ENCODE peak calls at places on chromosomes 1 and 21, in ten cellular contexts. One of them, this sample, is unnamed.

GRCh38 chr1:234724517-234725176 is 114.7 kb upstream of the IRF2BP2 start:
- DNase-seq in esophagus squamous epithelium: no peak
- DNase-seq in esophagus muscularis mucosa: peak
- DNase-seq in IMR-90: no peak
- DNase-seq in right lobe of liver: peak
- DNase-seq in gastrocnemius medialis: peak
- DNase-seq in ovary: peak
- DNase-seq in stomach: peak
- DNase-seq in A549: peak
- DNase-seq in GM12878: no peak
- DNase-seq in this sample: peak

GRCh38 chr21:43921979-43922945 is 57.2 kb downstream of the AGPAT3 start:
- DNase-seq in esophagus squamous epithelium: no peak
- DNase-seq in gastrocnemius medialis: no peak
- DNase-seq in GM12878: peak
- DNase-seq in stomach: no peak
- DNase-seq in right lobe of liver: peak
- DNase-seq in IMR-90: peak
- DNase-seq in ovary: peak
- DNase-seq in esophagus muscularis mucosa: no peak
- DNase-seq in A549: no peak
- DNase-seq in this sample: no peak

GRCh38 chr1:17547271-17547670 is 7.8 kb downstream of the ARHGEF10L start:
- DNase-seq in stomach: no peak
- DNase-seq in esophagus muscularis mucosa: no peak
- DNase-seq in IMR-90: no peak
- DNase-seq in GM12878: no peak
- DNase-seq in A549: no peak
- DNase-seq in gastrocnemius medialis: no peak
- DNase-seq in ovary: no peak
- DNase-seq in right lobe of liver: no peak
- DNase-seq in esophagus squamous epithelium: no peak
- DNase-seq in this sample: no peak

GRCh38 chr1:240192851-240193250 is 101.2 kb downstream of the FMN2 start:
- DNase-seq in esophagus squamous epithelium: no peak
- DNase-seq in ovary: no peak
- DNase-seq in GM12878: no peak
- DNase-seq in stomach: no peak
- DNase-seq in gastrocnemius medialis: no peak
- DNase-seq in right lobe of liver: no peak
- DNase-seq in IMR-90: no peak
- DNase-seq in A549: no peak
- DNase-seq in esophagus muscularis mucosa: no peak
- DNase-seq in this sample: no peak

GRCh38 chr1:23196627-23197328 is 20.5 kb downstream of the HTR1D start:
- DNase-seq in gastrocnemius medialis: no peak
- DNase-seq in stomach: no peak
- DNase-seq in GM12878: no peak
- DNase-seq in IMR-90: peak
- DNase-seq in right lobe of liver: no peak
- DNase-seq in esophagus muscularis mucosa: no peak
- DNase-seq in A549: peak
- DNase-seq in esophagus squamous epithelium: no peak
- DNase-seq in ovary: no peak
- DNase-seq in this sample: no peak

GRCh38 chr1:237492359-237492758 is 398.4 kb downstream of the ZP4 start:
- DNase-seq in IMR-90: no peak
- DNase-seq in esophagus muscularis mucosa: no peak
- DNase-seq in stomach: no peak
- DNase-seq in right lobe of liver: no peak
- DNase-seq in A549: no peak
- DNase-seq in esophagus squamous epithelium: no peak
- DNase-seq in gastrocnemius medialis: no peak
- DNase-seq in ovary: no peak
- DNase-seq in GM12878: no peak
- DNase-seq in this sample: no peak

GRCh38 chr1:226643167-226643566 is 94.6 kb downstream of the STUM start:
- DNase-seq in IMR-90: peak
- DNase-seq in A549: no peak
- DNase-seq in esophagus squamous epithelium: no peak
- DNase-seq in esophagus muscularis mucosa: no peak
- DNase-seq in GM12878: peak
- DNase-seq in gastrocnemius medialis: no peak
- DNase-seq in ovary: peak
- DNase-seq in right lobe of liver: peak
- DNase-seq in stomach: no peak
- DNase-seq in this sample: peak

GRCh38 chr1:186873687-186874086 is 44.9 kb downstream of the PLA2G4A start:
- DNase-seq in IMR-90: no peak
- DNase-seq in stomach: no peak
- DNase-seq in right lobe of liver: no peak
- DNase-seq in GM12878: no peak
- DNase-seq in esophagus muscularis mucosa: no peak
- DNase-seq in ovary: no peak
- DNase-seq in A549: no peak
- DNase-seq in gastrocnemius medialis: no peak
- DNase-seq in esophagus squamous epithelium: no peak
- DNase-seq in this sample: no peak

GRCh38 chr1:214520544-214521165 is 30.7 kb downstream of the PTPN14 start:
- DNase-seq in GM12878: no peak
- DNase-seq in esophagus muscularis mucosa: peak
- DNase-seq in stomach: no peak
- DNase-seq in IMR-90: no peak
- DNase-seq in esophagus squamous epithelium: no peak
- DNase-seq in A549: no peak
- DNase-seq in gastrocnemius medialis: no peak
- DNase-seq in ovary: no peak
- DNase-seq in right lobe of liver: no peak
- DNase-seq in this sample: no peak

GRCh38 chr21:39705849-39706248 is 39.1 kb upstream of the IGSF5 start:
- DNase-seq in ovary: no peak
- DNase-seq in right lobe of liver: no peak
- DNase-seq in stomach: no peak
- DNase-seq in A549: no peak
- DNase-seq in GM12878: no peak
- DNase-seq in IMR-90: peak
- DNase-seq in esophagus muscularis mucosa: peak
- DNase-seq in gastrocnemius medialis: no peak
- DNase-seq in esophagus squamous epithelium: no peak
- DNase-seq in this sample: no peak

GRCh38 chr1:206455320-206455680 is 15.0 kb upstream of the IKBKE start:
- DNase-seq in gastrocnemius medialis: no peak
- DNase-seq in GM12878: no peak
- DNase-seq in right lobe of liver: no peak
- DNase-seq in stomach: no peak
- DNase-seq in esophagus muscularis mucosa: no peak
- DNase-seq in A549: no peak
- DNase-seq in ovary: no peak
- DNase-seq in IMR-90: no peak
- DNase-seq in esophagus squamous epithelium: no peak
- DNase-seq in this sample: no peak
- H3K27ac ChIP-seq in gastrocnemius medialis: no peak
- H3K27ac ChIP-seq in GM12878: no peak
- H3K27ac ChIP-seq in right lobe of liver: no peak
- H3K27ac ChIP-seq in stomach: no peak
- H3K27ac ChIP-seq in esophagus muscularis mucosa: no peak
- H3K27ac ChIP-seq in A549: no peak
- H3K27ac ChIP-seq in ovary: no peak
- H3K27ac ChIP-seq in IMR-90: no peak
- H3K27ac ChIP-seq in esophagus squamous epithelium: no peak
- H3K27ac ChIP-seq in this sample: no peak

GRCh38 chr1:150213170-150214098 is 22.5 kb downstream of the ANP32E start:
- DNase-seq in esophagus squamous epithelium: peak
- DNase-seq in esophagus muscularis mucosa: peak
- DNase-seq in ovary: peak
- DNase-seq in gastrocnemius medialis: peak
- DNase-seq in IMR-90: peak
- DNase-seq in stomach: peak
- DNase-seq in right lobe of liver: peak
- DNase-seq in A549: peak
- DNase-seq in GM12878: peak
- DNase-seq in this sample: peak
- TF ChIP-seq POLR2A in esophagus squamous epithelium: no peak
- TF ChIP-seq POLR2A in esophagus muscularis mucosa: no peak
- TF ChIP-seq POLR2A in ovary: peak
- TF ChIP-seq POLR2A in gastrocnemius medialis: peak
- TF ChIP-seq POLR2A in IMR-90: peak
- TF ChIP-seq POLR2A in stomach: no peak
- TF ChIP-seq POLR2A in right lobe of liver: peak
- TF ChIP-seq POLR2A in A549: peak
- TF ChIP-seq POLR2A in GM12878: no peak
- TF ChIP-seq POLR2A in this sample: no peak

DNA sequence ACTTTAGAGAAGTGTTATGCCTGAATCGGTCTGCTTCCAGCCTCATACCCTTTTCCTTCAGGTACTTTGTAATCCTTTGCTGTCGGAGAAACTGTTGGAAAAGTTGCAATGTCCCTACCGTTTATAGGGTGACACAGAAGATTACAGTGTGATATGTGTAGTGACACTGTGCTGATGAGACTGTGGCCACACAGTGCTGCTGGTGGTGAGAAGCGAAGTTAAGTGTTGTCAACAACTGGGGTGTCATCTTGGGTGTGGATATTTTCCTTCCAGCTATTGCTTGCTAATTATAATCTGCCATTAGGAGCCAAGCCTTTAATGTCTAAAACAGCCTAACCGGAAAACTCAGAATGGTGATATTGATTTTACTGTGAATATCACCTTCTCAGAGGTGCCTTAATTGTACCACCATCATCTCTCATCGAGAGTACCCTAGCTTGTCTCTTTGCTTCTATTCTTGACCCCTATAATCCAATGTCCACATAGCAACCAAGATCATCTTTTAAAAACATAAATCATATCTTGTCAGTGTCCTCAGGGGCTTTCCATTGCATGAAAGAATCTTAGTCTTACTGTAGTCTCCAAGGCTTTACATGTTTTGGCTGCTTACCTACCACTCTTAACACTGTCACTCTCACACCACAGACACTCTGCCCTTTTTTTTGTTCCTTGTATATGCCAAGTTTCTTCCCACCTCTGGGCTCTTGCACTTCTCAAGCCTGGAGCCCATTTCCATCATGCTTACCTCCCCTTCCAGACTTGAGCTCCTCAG is 89.4 kb upstream of the PGD start:
- DNase-seq in gastrocnemius medialis: no peak
- DNase-seq in right lobe of liver: no peak
- DNase-seq in ovary: no peak
- DNase-seq in GM12878: no peak
- DNase-seq in IMR-90: no peak
- DNase-seq in A549: no peak
- DNase-seq in stomach: no peak
- DNase-seq in esophagus squamous epithelium: no peak
- DNase-seq in esophagus muscularis mucosa: no peak
- DNase-seq in this sample: no peak
- H3K27ac ChIP-seq in gastrocnemius medialis: peak
- H3K27ac ChIP-seq in right lobe of liver: no peak
- H3K27ac ChIP-seq in ovary: no peak
- H3K27ac ChIP-seq in GM12878: no peak
- H3K27ac ChIP-seq in IMR-90: no peak
- H3K27ac ChIP-seq in A549: no peak
- H3K27ac ChIP-seq in stomach: no peak
- H3K27ac ChIP-seq in esophagus squamous epithelium: no peak
- H3K27ac ChIP-seq in esophagus muscularis mucosa: no peak
- H3K27ac ChIP-seq in this sample: no peak

GRCh38 chr1:40041466-40041838 is 923 bp downstream of the CAP1 start:
- DNase-seq in esophagus squamous epithelium: no peak
- DNase-seq in right lobe of liver: no peak
- DNase-seq in ovary: no peak
- DNase-seq in esophagus muscularis mucosa: no peak
- DNase-seq in stomach: no peak
- DNase-seq in GM12878: no peak
- DNase-seq in A549: no peak
- DNase-seq in gastrocnemius medialis: no peak
- DNase-seq in IMR-90: no peak
- DNase-seq in this sample: no peak

GRCh38 chr1:40039245-40039756 is 1.2 kb upstream of the CAP1 start:
- DNase-seq in IMR-90: peak
- DNase-seq in right lobe of liver: no peak
- DNase-seq in esophagus muscularis mucosa: no peak
- DNase-seq in esophagus squamous epithelium: no peak
- DNase-seq in stomach: no peak
- DNase-seq in gastrocnemius medialis: no peak
- DNase-seq in ovary: no peak
- DNase-seq in A549: no peak
- DNase-seq in GM12878: no peak
- DNase-seq in this sample: peak

GRCh38 chr1:40039757-40040510 is 595 bp upstream of the CAP1 start:
- DNase-seq in stomach: peak
- DNase-seq in ovary: peak
- DNase-seq in IMR-90: peak
- DNase-seq in esophagus muscularis mucosa: peak
- DNase-seq in A549: peak
- DNase-seq in right lobe of liver: peak
- DNase-seq in gastrocnemius medialis: peak
- DNase-seq in GM12878: peak
- DNase-seq in esophagus squamous epithelium: peak
- DNase-seq in this sample: peak

GRCh38 chr1:40042337-40042736 is 1.8 kb downstream of the CAP1 start:
- DNase-seq in IMR-90: peak
- DNase-seq in esophagus muscularis mucosa: no peak
- DNase-seq in esophagus squamous epithelium: no peak
- DNase-seq in ovary: no peak
- DNase-seq in A549: no peak
- DNase-seq in GM12878: no peak
- DNase-seq in right lobe of liver: no peak
- DNase-seq in gastrocnemius medialis: no peak
- DNase-seq in stomach: no peak
- DNase-seq in this sample: no peak

DNA sequence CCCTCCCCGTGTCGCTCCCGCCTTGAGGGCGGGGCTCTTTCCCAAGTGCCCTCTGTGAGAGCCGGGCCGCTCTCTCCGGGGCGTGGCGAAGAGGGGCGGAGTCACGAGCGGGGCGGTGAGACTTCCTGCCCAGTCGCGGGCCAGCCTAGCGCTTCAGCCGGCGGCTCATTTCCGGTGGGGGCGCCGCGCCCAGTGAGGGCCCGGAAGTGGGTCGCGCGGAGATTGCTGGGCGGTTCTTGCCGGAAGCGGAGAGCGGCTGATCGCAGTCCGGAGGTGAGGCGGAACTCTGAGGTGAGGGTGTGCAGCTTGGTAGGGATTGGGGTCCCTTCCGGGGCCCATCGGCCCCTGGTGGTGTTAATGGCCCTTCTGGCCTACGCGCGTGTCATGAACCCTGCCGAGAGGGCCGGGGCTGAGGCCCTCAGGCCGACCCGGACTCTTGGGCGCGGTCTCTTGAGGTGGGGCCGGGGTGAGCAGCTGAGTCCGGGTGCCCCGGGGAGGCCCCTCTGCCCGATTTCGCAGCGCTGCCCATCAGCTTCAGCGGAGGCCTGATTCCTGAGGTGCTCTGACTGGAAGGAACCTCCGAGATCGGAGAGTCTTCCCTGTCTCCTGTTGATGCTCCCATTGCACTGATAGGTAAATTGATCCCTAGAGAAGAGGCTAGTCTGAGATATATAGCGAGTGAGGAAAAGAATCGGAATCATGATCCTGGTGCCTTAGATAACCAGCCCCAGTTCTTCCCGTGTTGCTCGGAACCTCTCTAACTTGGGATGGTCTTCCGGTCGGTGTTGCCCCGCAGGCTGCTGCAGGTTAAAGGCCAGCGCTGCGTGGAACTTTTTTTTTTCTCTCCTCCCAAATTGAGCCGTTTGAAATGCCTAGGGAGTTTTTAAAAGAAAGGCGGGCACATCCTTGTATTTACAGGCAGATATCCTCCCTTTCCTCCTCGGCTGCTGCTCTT is at the start of gene CAP1:
- DNase-seq in gastrocnemius medialis: peak
- DNase-seq in A549: peak
- DNase-seq in right lobe of liver: peak
- DNase-seq in esophagus squamous epithelium: peak
- DNase-seq in GM12878: peak
- DNase-seq in esophagus muscularis mucosa: peak
- DNase-seq in IMR-90: peak
- DNase-seq in stomach: peak
- DNase-seq in ovary: peak
- DNase-seq in this sample: peak
- TF ChIP-seq POLR2A in gastrocnemius medialis: peak
- TF ChIP-seq POLR2A in A549: peak
- TF ChIP-seq POLR2A in right lobe of liver: no peak
- TF ChIP-seq POLR2A in esophagus squamous epithelium: peak
- TF ChIP-seq POLR2A in GM12878: peak
- TF ChIP-seq POLR2A in esophagus muscularis mucosa: peak
- TF ChIP-seq POLR2A in IMR-90: peak
- TF ChIP-seq POLR2A in stomach: peak
- TF ChIP-seq POLR2A in ovary: no peak
- TF ChIP-seq POLR2A in this sample: no peak

This sample was measured in uterus.